ENCODE peak calls at places on chromosome 22, in five cellular contexts. N is HepG2, Z is GM12878, S is H1, J is K562. X is an unnamed sample.

GRCh38 chr22:42754658-42755057 is 34.0 kb upstream of the A4GALT start:
- DNase-seq in Z (no peak), N (peak; percentile 94), J (peak; percentile 44), S (no peak), X (no peak)

GRCh38 chr22:28983788-28984441 is 77.7 kb downstream of the C22orf31 start:
- DNase-seq in J (no peak), Z (no peak), S (no peak), N (no peak), X (no peak)

GRCh38 chr22:29813563-29813962 is 24.5 kb downstream of the ASCC2 start:
- DNase-seq in Z (no peak), S (no peak), J (peak; percentile 64), N (no peak), X (no peak)

GRCh38 chr22:36409911-36410756 is 22.4 kb upstream of the MYH9 start:
- DNase-seq in S (peak; percentile 96), N (peak; percentile 97), J (no peak), Z (no peak), X (peak; percentile 99)

GRCh38 chr22:43777204-43777671 is 34.9 kb downstream of the EFCAB6 start:
- DNase-seq in Z (no peak), J (no peak), N (no peak), S (no peak), X (no peak)

GRCh38 chr22:42388130-42388797 is 43.9 kb downstream of the NFAM1 start:
- DNase-seq in J (no peak), N (no peak), S (no peak), Z (no peak), X (peak; percentile 63)

GRCh38 chr22:37273126-37273845 is 9.0 kb upstream of the CYTH4 start:
- DNase-seq in J (peak; percentile 35), S (no peak), Z (no peak), N (no peak), X (no peak)

GRCh38 chr22:40560551-40560950 is 76.0 kb downstream of the MRTFA start:
- DNase-seq in J (peak; percentile 68), N (no peak), Z (no peak), S (no peak), X (no peak)

GRCh38 chr22:32203181-32204105 is 1.4 kb downstream of the RFPL2 start:
- DNase-seq in J (no peak), Z (no peak), N (no peak), S (no peak), X (peak; percentile 36)

GRCh38 chr22:41995211-41995610 is 3.4 kb upstream of the WBP2NL start:
- DNase-seq in J (no peak), S (no peak), Z (no peak), N (no peak), X (no peak)

GRCh38 chr22:38414009-38414395 is 41.0 kb downstream of the KCNJ4 start:
- DNase-seq in S (no peak), J (no peak), N (no peak), Z (no peak), X (peak; percentile 6)

GRCh38 chr22:40118979-40119378 is 58.7 kb upstream of the TNRC6B start:
- DNase-seq in S (no peak), Z (no peak), J (no peak), N (no peak), X (no peak)

GRCh38 chr22:40407831-40408717 is 37.7 kb downstream of the SGSM3 start:
- DNase-seq in Z (no peak), J (no peak), S (no peak), N (no peak), X (no peak)

GRCh38 chr22:44884968-44885805 is 124.6 kb downstream of the PHF21B start:
- DNase-seq in S (no peak), Z (no peak), N (peak; percentile 18), J (no peak), X (no peak)

GRCh38 chr22:38347944-38348750 is 30.9 kb upstream of the CSNK1E start:
- DNase-seq in Z (no peak), J (no peak), N (no peak), S (no peak), X (no peak)

GRCh38 chr22:19419086-19419463 is 12.5 kb downstream of the HIRA start:
- DNase-seq in S (no peak), Z (no peak), J (peak; percentile 96), N (no peak), X (no peak)

GRCh38 chr22:37218771-37219411 is 6.6 kb upstream of the SSTR3 start:
- DNase-seq in J (no peak), Z (peak; percentile 99), S (no peak), N (no peak), X (no peak)

GRCh38 chr22:42347281-42347824 is 76.9 kb upstream of the TCF20 start:
- DNase-seq in S (no peak), J (no peak), Z (no peak), N (no peak), X (no peak)

GRCh38 chr22:42717197-42717967 is 3.3 kb downstream of the A4GALT start:
- DNase-seq in S (peak; percentile 36), J (peak; percentile 57), N (no peak), Z (no peak), X (peak; percentile 31)

GRCh38 chr22:42929838-42930155 is 72.7 kb upstream of the ARFGAP3 start:
- DNase-seq in Z (no peak), N (no peak), S (no peak), J (no peak), X (no peak)

GRCh38 chr22:37545703-37546435 is 14.4 kb upstream of the CDC42EP1 start:
- DNase-seq in S (peak; percentile 77), N (peak; percentile 91), Z (no peak), J (peak; percentile 57), X (peak; percentile 92)

DNA sequence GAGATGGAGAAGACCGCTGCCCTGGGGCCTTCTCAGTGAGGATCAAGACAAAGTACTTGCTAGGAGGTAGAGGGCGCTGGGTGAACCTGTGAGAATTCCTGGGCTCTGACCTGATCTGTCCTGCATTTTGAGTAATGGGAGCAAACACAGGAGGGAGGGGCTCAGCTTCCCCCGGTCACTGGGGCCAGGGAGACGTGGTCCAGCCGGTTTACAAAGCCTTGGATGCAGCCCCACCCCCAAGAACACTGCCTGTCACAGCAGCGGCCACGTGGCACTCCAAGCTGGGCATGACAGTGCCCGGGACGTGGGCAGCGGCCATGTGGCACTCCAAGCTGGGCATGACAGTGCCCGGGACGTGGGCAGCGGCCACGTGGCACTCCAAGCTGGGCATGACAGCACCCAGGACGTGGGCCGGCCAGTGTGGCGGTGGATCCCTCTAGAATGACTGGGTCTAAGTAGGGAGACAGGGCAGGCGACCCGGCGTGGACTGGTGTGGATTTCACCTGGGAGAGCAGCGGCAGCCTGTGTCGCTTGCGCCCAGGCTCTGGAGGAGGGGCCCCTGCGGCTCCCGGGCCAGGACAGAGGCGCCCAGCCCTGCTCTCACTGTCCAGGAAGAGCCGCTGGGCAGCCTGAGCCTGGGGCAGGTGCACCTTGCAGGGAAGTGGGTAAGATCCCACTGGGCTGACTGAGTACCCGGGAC is 2.5 kb upstream of the TTLL8 start:
- DNase-seq in N (no peak), J (no peak), S (no peak), Z (no peak), X (no peak)
- TF ChIP-seq ATF2 in N (no peak), J (no peak), S (no peak), Z (no peak), X (no peak)

DNA sequence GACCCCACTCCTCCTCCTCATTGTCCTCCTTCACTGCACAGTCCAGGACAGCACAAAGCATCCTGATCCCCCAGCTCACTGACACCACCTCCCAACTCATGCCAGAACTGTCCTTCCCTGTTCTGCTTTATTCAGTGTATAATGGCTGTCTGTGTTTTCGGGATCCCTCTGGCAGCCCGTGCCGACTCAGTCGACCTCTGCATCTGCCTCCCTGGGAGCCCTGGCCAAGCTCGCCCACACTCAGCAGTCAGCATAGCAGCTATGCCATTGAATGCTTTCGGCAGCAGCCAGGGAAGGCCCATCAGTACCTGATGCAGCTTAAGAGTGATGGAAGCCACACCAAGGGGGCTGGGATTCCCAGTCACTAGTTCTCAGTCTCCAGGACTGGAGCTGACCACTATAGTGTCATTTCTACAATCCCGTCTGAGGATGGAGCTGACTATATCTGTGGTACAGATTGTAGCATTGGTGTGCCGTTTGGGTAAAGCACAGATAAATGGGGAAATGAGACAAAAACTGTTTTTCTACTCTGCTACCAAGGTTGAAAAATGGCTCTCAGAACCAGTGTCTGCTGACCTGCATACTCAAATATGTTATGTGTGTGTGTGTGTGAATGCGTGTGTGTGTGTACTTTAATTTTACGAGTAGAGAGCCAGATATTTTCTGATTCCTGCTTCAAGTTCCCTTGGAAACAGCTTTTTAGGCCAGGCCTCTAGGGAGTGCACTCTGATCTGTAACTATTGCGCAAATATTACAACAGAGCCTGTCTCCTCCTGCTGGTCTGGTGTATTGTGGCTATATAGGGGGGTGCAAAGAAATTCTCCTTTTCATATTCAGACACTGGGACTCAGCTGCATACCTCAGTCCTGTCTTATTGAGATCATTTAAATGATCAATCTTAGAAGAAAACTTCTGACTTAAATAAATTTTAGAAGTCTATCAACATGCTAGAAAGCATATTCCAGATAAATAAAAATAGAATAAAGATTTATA is 78.8 kb upstream of the TOP3B start:
- DNase-seq in Z (no peak), S (no peak), J (no peak), N (peak; percentile 83), X (no peak)
- TF ChIP-seq ATF3 in Z (no peak), S (no peak), J (no peak), N (no peak), X (no peak)

GRCh38 chr22:46726066-46726985 is 11.7 kb downstream of the CERK start:
- DNase-seq in J (no peak), Z (no peak), N (no peak), S (no peak), X (no peak)
- TF ChIP-seq ATF2 in J (no peak), Z (no peak), N (no peak), S (no peak), X (no peak)

GRCh38 chr22:17120711-17121234 is 387 bp downstream of the TMEM121B start:
- DNase-seq in N (no peak), S (no peak), J (peak; percentile 40), Z (no peak), X (peak; percentile 36)

GRCh38 chr22:17119481-17120202 is 1.5 kb downstream of the TMEM121B start:
- DNase-seq in J (no peak), Z (no peak), S (peak; percentile 46), N (no peak), X (peak; percentile 83)

GRCh38 chr22:17121235-17122195 is at the start of gene TMEM121B:
- DNase-seq in N (no peak), S (peak; percentile 68), J (peak; percentile 76), Z (no peak), X (peak; percentile 94)

GRCh38 chr22:17118342-17118741 is 2.8 kb downstream of the TMEM121B start:
- DNase-seq in N (no peak), Z (no peak), S (no peak), J (no peak), X (no peak)

DNA sequence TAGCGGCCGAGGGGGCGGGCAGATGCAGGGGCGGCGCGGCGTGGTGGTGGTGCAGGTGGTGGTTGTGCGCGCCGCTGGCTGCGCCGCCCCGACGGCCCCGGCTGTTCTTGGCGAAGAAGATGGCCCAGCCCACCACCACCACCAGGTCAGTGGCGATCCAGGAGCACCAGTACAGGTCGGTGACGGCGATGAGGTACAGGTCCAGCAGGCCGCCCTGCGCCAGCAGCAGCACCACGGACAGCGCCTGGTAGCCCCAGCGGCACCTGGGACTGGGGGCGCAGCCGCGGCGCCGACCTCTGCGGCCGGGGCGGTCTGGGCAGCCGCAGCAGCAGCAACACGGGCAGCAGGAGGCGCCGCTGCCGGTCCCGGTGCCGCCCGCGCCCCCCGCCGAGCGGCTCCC is 879 bp downstream of the TMEM121B start:
- DNase-seq in S (peak; percentile 46), Z (no peak), J (peak; percentile 82), N (no peak), X (peak; percentile 93)
- TF ChIP-seq ATF3 in S (no peak), Z (no peak), J (no peak), N (peak; percentile 52), X (no peak)

GRCh38 chr22:24433868-24434471 is 6.6 kb downstream of the ADORA2A start:
- DNase-seq in N (no peak), S (no peak), J (no peak), Z (peak; percentile 90), X (no peak)
- TF ChIP-seq ATF2 in N (no peak), S (no peak), J (no peak), Z (no peak), X (no peak)

X was measured in WTC11.